ENCODE peak calls at places on chromosomes 1 and 21, in five cellular contexts. N is fibroblast of the aortic adventitia, Y is neural progenitor cell, O is fibroblast of mammary gland, G is uterus. D is an unnamed sample.

GRCh38 chr1:157485793-157486192 is 66.5 kb downstream of the FCRL5 start:
- DNase-seq in N (no peak), Y (no peak), O (no peak), G (no peak), D (no peak)

GRCh38 chr1:43831866-43832654 is 101.5 kb upstream of the ARTN start:
- DNase-seq in N (no peak), Y (no peak), O (no peak), G (no peak), D (no peak)

GRCh38 chr1:60823151-60823550 is 259.2 kb upstream of the NFIA start:
- DNase-seq in N (no peak), Y (no peak), O (no peak), G (no peak), D (no peak)

GRCh38 chr1:1168451-1169411 is 4.9 kb upstream of the TTLL10 start:
- DNase-seq in N (no peak), Y (no peak), O (no peak), G (no peak), D (no peak)

GRCh38 chr1:73401666-73402065 is 796.3 kb downstream of the LRRIQ3 start:
- DNase-seq in N (no peak), Y (peak), O (no peak), G (no peak), D (no peak)

GRCh38 chr1:175543447-175543846 is 199.9 kb downstream of the TNR start:
- DNase-seq in N (no peak), Y (no peak), O (no peak), G (no peak), D (no peak)

GRCh38 chr1:158103275-158103674 is 77.4 kb upstream of the CD1D start:
- DNase-seq in N (no peak), Y (no peak), O (no peak), G (no peak), D (no peak)

GRCh38 chr1:35623832-35624231 is 17.5 kb downstream of the PSMB2 start:
- DNase-seq in N (no peak), Y (no peak), O (no peak), G (no peak), D (no peak)

GRCh38 chr1:162899422-162900168 is 38.6 kb upstream of the CCDC190 start:
- DNase-seq in N (peak), Y (no peak), O (peak), G (no peak), D (peak)

GRCh38 chr1:113073457-113073950 is 506 bp downstream of the LRIG2 start:
- DNase-seq in N (no peak), Y (peak), O (peak), G (peak), D (peak)

GRCh38 chr1:76901158-76901767 is 34.0 kb downstream of the ST6GALNAC5 start:
- DNase-seq in N (peak), Y (peak), O (peak), G (no peak), D (peak)

GRCh38 chr1:65372557-65372956 is 47.9 kb upstream of the LEPR start:
- DNase-seq in N (no peak), Y (no peak), O (peak), G (no peak), D (peak)

GRCh38 chr1:109490029-109490933 is 3.6 kb upstream of the CYB561D1 start:
- DNase-seq in N (peak), Y (peak), O (peak), G (peak), D (peak)

GRCh38 chr1:2530501-2531361 is 668 bp upstream of the HES5 start:
- DNase-seq in N (no peak), Y (no peak), O (no peak), G (no peak), D (no peak)

GRCh38 chr1:174262747-174263241 is 103.5 kb downstream of the RABGAP1L start:
- DNase-seq in N (peak), Y (peak), O (peak), G (no peak), D (peak)

GRCh38 chr1:2099871-2100774 is 49.9 kb downstream of the PRKCZ start:
- DNase-seq in N (no peak), Y (no peak), O (no peak), G (no peak), D (no peak)

GRCh38 chr21:27076035-27076434 is 109.1 kb upstream of the ADAMTS5 start:
- DNase-seq in N (no peak), Y (no peak), O (no peak), G (no peak), D (no peak)

GRCh38 chr1:180926164-180926981 is 13.7 kb downstream of the KIAA1614 start:
- DNase-seq in N (peak), Y (peak), O (peak), G (peak), D (peak)

GRCh38 chr1:58551741-58552140 is 5.2 kb upstream of the OMA1 start:
- DNase-seq in N (no peak), Y (no peak), O (no peak), G (no peak), D (no peak)

GRCh38 chr21:31560479-31560878 is 99.0 kb upstream of the SOD1 start:
- DNase-seq in N (no peak), Y (no peak), O (no peak), G (no peak), D (no peak)
- H3K4me3 ChIP-seq in N (no peak), Y (peak), O (no peak), G (no peak), D (no peak)

DNA sequence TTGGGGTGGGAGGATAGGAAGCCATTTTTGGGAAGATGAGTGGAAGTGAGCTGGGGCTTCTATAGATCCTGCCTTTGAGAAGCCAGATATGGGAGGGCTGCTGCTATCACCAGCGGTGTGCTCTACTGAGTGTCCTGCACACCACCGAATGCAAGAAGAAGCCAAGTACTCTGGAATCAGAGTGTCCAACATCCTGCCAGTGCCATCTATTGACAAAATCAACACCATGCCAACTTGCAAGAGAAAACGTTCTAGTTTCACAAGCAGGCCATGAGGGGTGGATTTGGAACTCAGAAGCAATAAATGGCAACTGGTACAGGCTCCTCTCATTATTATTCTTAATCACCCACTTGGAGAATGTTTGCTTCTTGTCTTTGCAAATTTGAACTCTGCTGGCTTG is 102.9 kb downstream of the PTPRU start:
- DNase-seq in N (no peak), Y (no peak), O (no peak), G (no peak), D (peak)
- TF ChIP-seq CTCF in N (no peak), Y (no peak), O (no peak), G (no peak), D (no peak)

GRCh38 chr1:243746736-243747135 is 103.3 kb downstream of the AKT3 start:
- DNase-seq in N (no peak), Y (peak), O (no peak), G (no peak), D (no peak)
- H3K4me3 ChIP-seq in N (no peak), Y (peak), O (no peak), G (no peak), D (no peak)

GRCh38 chr1:88917321-88918025 is 26.1 kb upstream of the GTF2B start:
- DNase-seq in N (no peak), Y (no peak), O (peak), G (no peak), D (no peak)

GRCh38 chr1:88923224-88923623 is 31.9 kb upstream of the GTF2B start:
- DNase-seq in N (no peak), Y (peak), O (no peak), G (no peak), D (no peak)

GRCh38 chr1:88916883-88917282 is 25.5 kb upstream of the GTF2B start:
- DNase-seq in N (no peak), Y (no peak), O (no peak), G (no peak), D (no peak)

GRCh38 chr1:88920845-88921244 is 29.5 kb upstream of the GTF2B start:
- DNase-seq in N (no peak), Y (no peak), O (no peak), G (no peak), D (no peak)

DNA sequence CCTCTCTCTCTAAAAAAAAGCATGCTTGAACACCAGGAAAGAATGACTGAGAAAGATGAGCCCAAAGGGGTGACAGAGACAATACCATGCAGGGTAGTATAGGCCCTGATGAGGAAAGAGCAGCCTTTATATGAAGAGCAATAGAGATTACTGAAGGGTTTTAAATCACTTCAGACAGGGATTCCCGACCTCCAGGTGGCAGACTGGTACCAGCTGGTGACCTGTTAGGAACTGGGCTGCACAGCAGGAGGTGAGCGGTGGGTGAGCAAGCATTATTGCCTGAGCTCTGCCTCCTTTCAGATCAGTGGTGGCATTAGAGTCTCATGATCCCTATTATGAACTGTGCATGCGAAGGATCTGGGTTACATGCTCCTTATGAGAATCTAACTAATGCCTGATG is 30.8 kb upstream of the GTF2B start:
- DNase-seq in N (no peak), Y (peak), O (no peak), G (no peak), D (no peak)
- TF ChIP-seq CTCF in N (no peak), Y (no peak), O (no peak), G (no peak), D (no peak)

GRCh38 chr1:231159963-231160761 is 1.7 kb upstream of the TRIM67 start:
- DNase-seq in N (no peak), Y (no peak), O (no peak), G (no peak), D (no peak)

GRCh38 chr1:231162970-231163830 is 1.3 kb downstream of the TRIM67 start:
- DNase-seq in N (no peak), Y (peak), O (no peak), G (no peak), D (no peak)

GRCh38 chr1:231160851-231161710 is 777 bp upstream of the TRIM67 start:
- DNase-seq in N (no peak), Y (peak), O (no peak), G (no peak), D (no peak)

GRCh38 chr1:231162300-231162969 is 577 bp downstream of the TRIM67 start:
- DNase-seq in N (peak), Y (peak), O (peak), G (no peak), D (peak)

GRCh38 chr1:231161711-231162299 is at the start of gene TRIM67:
- DNase-seq in N (no peak), Y (peak), O (no peak), G (no peak), D (peak)
- H3K4me3 ChIP-seq in N (peak), Y (peak), O (no peak), G (no peak), D (peak)

GRCh38 chr1:16043950-16044349 is 368 bp downstream of the CLCNKB start:
- DNase-seq in N (no peak), Y (no peak), O (no peak), G (no peak), D (no peak)

GRCh38 chr1:16038620-16038912 is 5.0 kb upstream of the CLCNKB start:
- DNase-seq in N (no peak), Y (no peak), O (no peak), G (no peak), D (no peak)

GRCh38 chr1:16041200-16041599 is 2.4 kb upstream of the CLCNKB start:
- DNase-seq in N (no peak), Y (no peak), O (no peak), G (no peak), D (no peak)

GRCh38 chr1:16043521-16043920 is at the start of gene CLCNKB:
- DNase-seq in N (no peak), Y (no peak), O (no peak), G (no peak), D (no peak)

DNA sequence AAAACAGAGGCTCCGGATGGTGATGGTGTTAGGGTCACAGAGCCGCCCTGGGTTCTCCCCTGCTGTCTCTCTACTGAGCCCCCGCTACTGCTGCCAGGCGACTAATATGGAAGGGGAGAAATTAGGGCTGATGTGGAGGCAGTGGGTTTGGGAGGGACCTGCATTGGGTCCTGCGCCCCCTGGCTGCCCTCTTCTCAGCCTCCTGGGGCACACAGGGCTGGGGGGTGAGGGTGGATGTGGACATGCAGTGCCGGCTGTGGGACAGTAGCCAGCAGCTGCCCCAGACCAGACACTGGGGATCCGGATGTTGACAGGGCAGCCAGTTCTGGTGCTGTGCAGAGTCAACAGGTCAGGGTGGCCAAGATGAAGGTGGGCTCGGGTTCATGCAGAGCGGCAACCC is 1.5 kb upstream of the CLCNKB start:
- DNase-seq in N (no peak), Y (no peak), O (no peak), G (no peak), D (no peak)
- TF ChIP-seq CTCF in N (no peak), Y (no peak), O (no peak), G (no peak), D (no peak)

DNA sequence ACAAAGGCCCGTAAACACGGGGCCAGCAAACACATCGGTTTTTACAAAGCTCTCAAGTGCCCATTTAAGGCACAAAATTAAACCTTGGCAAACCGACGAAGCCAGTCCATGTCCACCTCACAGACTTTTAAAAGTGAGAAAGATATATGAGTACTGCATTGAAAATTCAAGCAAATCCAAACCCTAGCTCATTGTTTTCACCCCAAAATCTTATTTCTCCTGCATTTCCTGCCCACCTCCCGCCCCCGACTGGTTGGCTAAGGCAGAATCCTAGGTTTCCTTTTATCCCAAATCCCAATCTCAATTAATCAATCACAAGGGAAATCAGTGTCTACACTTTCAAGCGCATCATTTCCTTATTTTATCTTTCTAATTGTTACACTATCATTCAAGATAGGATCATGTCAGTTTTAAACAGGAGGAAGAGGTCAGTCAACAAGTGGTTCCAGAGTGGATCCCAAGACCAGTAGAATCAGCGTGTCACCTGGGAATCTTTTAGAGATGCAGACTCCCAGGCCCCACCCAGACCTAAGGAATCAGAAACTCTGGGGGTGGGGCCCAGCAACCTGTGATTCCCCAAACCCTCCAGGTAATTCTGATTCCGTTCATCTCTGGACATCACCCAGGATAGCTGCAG is 1.7 kb upstream of the GNG4 start:
- DNase-seq in N (no peak), Y (no peak), O (no peak), G (no peak), D (no peak)
- H3K4me3 ChIP-seq in N (no peak), Y (peak), O (no peak), G (no peak), D (no peak)

GRCh38 chr1:177568702-177569101 is 397.9 kb downstream of the BRINP2 start:
- DNase-seq in N (no peak), Y (peak), O (no peak), G (no peak), D (no peak)
- TF ChIP-seq CTCF in N (no peak), Y (peak), O (no peak), G (no peak), D (no peak)

DNA sequence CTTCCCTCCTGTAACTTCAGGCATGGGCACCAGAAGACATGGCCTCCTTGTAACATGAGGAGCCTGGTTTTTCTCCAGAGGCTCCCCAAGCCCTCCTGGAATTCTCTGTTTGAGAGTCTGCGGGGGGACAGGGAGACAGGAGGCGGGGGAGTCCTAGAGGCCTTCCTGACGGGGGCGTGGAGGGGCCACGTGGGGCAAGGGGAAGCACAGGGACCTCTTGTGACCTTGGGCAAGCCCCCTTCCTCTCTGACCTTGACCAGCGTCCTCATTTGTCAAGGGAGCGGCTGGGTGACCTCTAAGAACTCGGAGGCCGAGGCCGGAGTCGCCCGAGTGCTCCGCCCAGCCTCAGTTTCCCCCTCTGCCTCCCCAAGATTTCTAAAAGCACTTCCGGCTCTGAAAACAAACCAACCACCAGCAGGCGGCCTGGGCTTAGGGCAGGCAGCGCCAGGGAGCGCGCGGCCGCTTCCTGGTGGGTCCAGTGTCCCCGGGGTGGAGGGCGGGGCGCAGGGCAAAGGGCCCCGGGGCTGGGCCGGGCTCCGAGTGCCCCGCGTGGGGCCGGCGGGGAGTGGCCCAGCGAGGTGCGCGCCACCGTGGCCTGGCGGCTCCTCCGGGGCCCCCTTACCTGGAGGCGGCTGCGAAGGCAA is 361 bp downstream of the TMCO4 start:
- DNase-seq in N (peak), Y (peak), O (peak), G (peak), D (peak)
- H3K4me3 ChIP-seq in N (peak), Y (peak), O (peak), G (peak), D (peak)

DNA sequence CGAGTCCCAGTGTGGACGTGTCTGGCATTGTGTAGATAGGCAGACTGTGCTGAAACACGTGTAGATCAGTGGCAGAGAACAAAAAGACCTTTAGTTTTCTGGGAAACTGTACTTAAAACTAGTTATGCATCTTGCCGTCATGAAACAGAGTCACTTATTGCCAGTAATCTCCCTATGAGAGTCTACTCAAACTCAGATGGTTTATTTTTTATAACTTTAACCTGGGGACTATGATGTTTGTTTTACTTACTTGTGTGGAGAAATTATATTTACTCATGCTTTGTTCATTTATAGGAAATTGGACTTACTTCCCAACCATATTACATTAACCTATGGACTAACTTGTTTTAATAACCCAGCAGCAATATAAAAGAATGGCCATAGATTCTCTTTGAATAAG is 54.1 kb upstream of the ABCG1 start:
- DNase-seq in N (no peak), Y (no peak), O (no peak), G (no peak), D (no peak)
- TF ChIP-seq CTCF in N (no peak), Y (no peak), O (no peak), G (no peak), D (no peak)

D was measured in cardiac fibroblast.